ENCODE peak calls at places on chromosomes 13 and 19, in seven cellular contexts. One of them, this sample, is unnamed.

GRCh38 chr13:67099494-67099893 is 130.6 kb downstream of the PCDH9 start:
- DNase-seq in spleen: no peak
- DNase-seq in stomach: no peak
- DNase-seq in Panc1: no peak
- DNase-seq in K562: no peak
- DNase-seq in HL-60: no peak
- DNase-seq in transverse colon: no peak
- DNase-seq in this sample: no peak

GRCh38 chr13:39483326-39483725 is 119.7 kb downstream of the LHFPL6 start:
- DNase-seq in spleen: no peak
- DNase-seq in stomach: no peak
- DNase-seq in Panc1: no peak
- DNase-seq in K562: no peak
- DNase-seq in HL-60: no peak
- DNase-seq in transverse colon: no peak
- DNase-seq in this sample: no peak

GRCh38 chr19:39582442-39582841 is 19.9 kb upstream of the LGALS13 start:
- DNase-seq in spleen: no peak
- DNase-seq in stomach: no peak
- DNase-seq in Panc1: no peak
- DNase-seq in K562: no peak
- DNase-seq in HL-60: no peak
- DNase-seq in transverse colon: no peak
- DNase-seq in this sample: no peak

GRCh38 chr19:7225741-7226140 is 68.5 kb downstream of the INSR start:
- DNase-seq in spleen: no peak
- DNase-seq in stomach: no peak
- DNase-seq in Panc1: no peak
- DNase-seq in K562: no peak
- DNase-seq in HL-60: no peak
- DNase-seq in transverse colon: no peak
- DNase-seq in this sample: no peak

GRCh38 chr13:113547248-113547971 is 37.1 kb upstream of the TFDP1 start:
- DNase-seq in spleen: peak
- DNase-seq in stomach: peak
- DNase-seq in Panc1: no peak
- DNase-seq in K562: no peak
- DNase-seq in HL-60: no peak
- DNase-seq in transverse colon: peak
- DNase-seq in this sample: no peak

GRCh38 chr13:92573467-92574057 is 653.0 kb upstream of the GPC6 start:
- DNase-seq in spleen: no peak
- DNase-seq in stomach: no peak
- DNase-seq in Panc1: no peak
- DNase-seq in K562: peak
- DNase-seq in HL-60: no peak
- DNase-seq in transverse colon: no peak
- DNase-seq in this sample: no peak

GRCh38 chr13:103351035-103351828 is 285.0 kb upstream of the SLC10A2 start:
- DNase-seq in spleen: no peak
- DNase-seq in stomach: no peak
- DNase-seq in Panc1: no peak
- DNase-seq in K562: no peak
- DNase-seq in HL-60: no peak
- DNase-seq in transverse colon: peak
- DNase-seq in this sample: no peak

GRCh38 chr13:97780486-97780885 is 173.0 kb upstream of the IPO5 start:
- DNase-seq in spleen: no peak
- DNase-seq in stomach: no peak
- DNase-seq in Panc1: no peak
- DNase-seq in K562: no peak
- DNase-seq in HL-60: no peak
- DNase-seq in transverse colon: no peak
- DNase-seq in this sample: no peak

GRCh38 chr19:16326401-16327130 is 1.9 kb downstream of the KLF2 start:
- DNase-seq in spleen: peak
- DNase-seq in stomach: no peak
- DNase-seq in Panc1: no peak
- DNase-seq in K562: no peak
- DNase-seq in HL-60: no peak
- DNase-seq in transverse colon: peak
- DNase-seq in this sample: peak

GRCh38 chr13:86161257-86161656 is 362.0 kb upstream of the SLITRK6 start:
- DNase-seq in spleen: no peak
- DNase-seq in stomach: no peak
- DNase-seq in Panc1: no peak
- DNase-seq in K562: no peak
- DNase-seq in HL-60: no peak
- DNase-seq in transverse colon: no peak
- DNase-seq in this sample: no peak

GRCh38 chr19:55384576-55385235 is 614 bp upstream of the TMEM238 start:
- DNase-seq in spleen: peak
- DNase-seq in stomach: no peak
- DNase-seq in Panc1: no peak
- DNase-seq in K562: no peak
- DNase-seq in HL-60: no peak
- DNase-seq in transverse colon: peak
- DNase-seq in this sample: no peak

GRCh38 chr13:74273591-74273990 is 139.4 kb upstream of the KLF12 start:
- DNase-seq in spleen: no peak
- DNase-seq in stomach: no peak
- DNase-seq in Panc1: no peak
- DNase-seq in K562: no peak
- DNase-seq in HL-60: no peak
- DNase-seq in transverse colon: no peak
- DNase-seq in this sample: no peak

GRCh38 chr19:16778796-16779411 is 50.3 kb upstream of the SIN3B start:
- DNase-seq in spleen: peak
- DNase-seq in stomach: peak
- DNase-seq in Panc1: peak
- DNase-seq in K562: peak
- DNase-seq in HL-60: peak
- DNase-seq in transverse colon: peak
- DNase-seq in this sample: peak

GRCh38 chr13:30863796-30864195 is 42.3 kb upstream of the MEDAG start:
- DNase-seq in spleen: no peak
- DNase-seq in stomach: no peak
- DNase-seq in Panc1: no peak
- DNase-seq in K562: no peak
- DNase-seq in HL-60: no peak
- DNase-seq in transverse colon: no peak
- DNase-seq in this sample: no peak

GRCh38 chr13:30866692-30867669 is 39.1 kb upstream of the MEDAG start:
- DNase-seq in spleen: no peak
- DNase-seq in stomach: no peak
- DNase-seq in Panc1: no peak
- DNase-seq in K562: no peak
- DNase-seq in HL-60: no peak
- DNase-seq in transverse colon: no peak
- DNase-seq in this sample: no peak

GRCh38 chr13:30863231-30863630 is 42.8 kb upstream of the MEDAG start:
- DNase-seq in spleen: no peak
- DNase-seq in stomach: no peak
- DNase-seq in Panc1: no peak
- DNase-seq in K562: no peak
- DNase-seq in HL-60: no peak
- DNase-seq in transverse colon: no peak
- DNase-seq in this sample: no peak

GRCh38 chr13:30864352-30865130 is 41.5 kb upstream of the MEDAG start:
- DNase-seq in spleen: no peak
- DNase-seq in stomach: no peak
- DNase-seq in Panc1: no peak
- DNase-seq in K562: no peak
- DNase-seq in HL-60: no peak
- DNase-seq in transverse colon: no peak
- DNase-seq in this sample: no peak

DNA sequence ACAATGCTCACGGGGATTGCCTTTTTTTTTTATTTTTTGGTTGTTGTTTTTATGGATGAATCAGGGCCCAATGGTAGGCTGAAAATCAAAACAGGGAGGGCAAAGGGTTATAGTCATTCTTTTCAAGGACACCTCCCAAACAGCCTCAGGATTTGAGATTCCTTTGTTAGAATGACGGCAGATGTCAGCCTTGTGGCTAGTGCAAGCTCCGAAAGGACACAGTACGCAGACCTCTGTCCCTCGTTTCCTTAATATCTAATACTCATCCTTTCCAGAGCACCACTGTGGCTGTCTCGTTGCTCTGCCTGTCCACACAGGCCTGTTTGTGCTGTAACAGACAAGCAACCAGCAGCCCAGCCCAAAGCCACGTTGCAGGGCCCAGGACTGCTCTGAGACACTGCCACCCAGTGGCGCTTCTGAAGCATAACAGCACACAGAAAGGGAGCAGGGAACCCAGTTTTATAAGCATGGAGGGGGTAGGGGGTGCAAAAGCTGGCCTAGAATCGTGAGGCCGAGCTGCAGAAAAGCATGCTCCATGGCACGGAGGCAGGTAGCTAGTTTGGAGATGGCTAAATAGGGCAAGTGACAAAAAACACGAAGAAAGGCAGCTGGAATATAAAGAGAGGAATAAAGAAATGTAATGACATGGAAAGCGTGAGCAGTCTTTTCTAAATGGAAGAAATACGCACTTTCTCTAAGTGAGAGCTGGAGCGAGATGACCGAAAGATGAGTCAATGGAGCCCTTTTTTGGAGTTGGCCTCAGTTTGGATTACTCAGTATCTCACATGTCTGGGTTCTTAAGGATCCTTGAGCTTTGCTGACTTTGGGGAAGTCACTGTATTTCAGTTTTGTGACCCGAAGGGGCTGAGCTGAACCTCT is 40.7 kb upstream of the MEDAG start:
- DNase-seq in spleen: peak
- DNase-seq in stomach: peak
- DNase-seq in Panc1: no peak
- DNase-seq in K562: peak
- DNase-seq in HL-60: peak
- DNase-seq in transverse colon: peak
- DNase-seq in this sample: no peak
- TF ChIP-seq POLR2AphosphoS5 in spleen: peak
- TF ChIP-seq POLR2AphosphoS5 in stomach: no peak
- TF ChIP-seq POLR2AphosphoS5 in Panc1: no peak
- TF ChIP-seq POLR2AphosphoS5 in K562: no peak
- TF ChIP-seq POLR2AphosphoS5 in HL-60: no peak
- TF ChIP-seq POLR2AphosphoS5 in transverse colon: no peak
- TF ChIP-seq POLR2AphosphoS5 in this sample: no peak

GRCh38 chr13:20174656-20175405 is 14.0 kb upstream of the GJA3 start:
- DNase-seq in spleen: no peak
- DNase-seq in stomach: peak
- DNase-seq in Panc1: peak
- DNase-seq in K562: peak
- DNase-seq in HL-60: peak
- DNase-seq in transverse colon: peak
- DNase-seq in this sample: peak
- TF ChIP-seq POLR2AphosphoS5 in spleen: no peak
- TF ChIP-seq POLR2AphosphoS5 in stomach: no peak
- TF ChIP-seq POLR2AphosphoS5 in Panc1: no peak
- TF ChIP-seq POLR2AphosphoS5 in K562: no peak
- TF ChIP-seq POLR2AphosphoS5 in HL-60: no peak
- TF ChIP-seq POLR2AphosphoS5 in transverse colon: no peak
- TF ChIP-seq POLR2AphosphoS5 in this sample: peak

DNA sequence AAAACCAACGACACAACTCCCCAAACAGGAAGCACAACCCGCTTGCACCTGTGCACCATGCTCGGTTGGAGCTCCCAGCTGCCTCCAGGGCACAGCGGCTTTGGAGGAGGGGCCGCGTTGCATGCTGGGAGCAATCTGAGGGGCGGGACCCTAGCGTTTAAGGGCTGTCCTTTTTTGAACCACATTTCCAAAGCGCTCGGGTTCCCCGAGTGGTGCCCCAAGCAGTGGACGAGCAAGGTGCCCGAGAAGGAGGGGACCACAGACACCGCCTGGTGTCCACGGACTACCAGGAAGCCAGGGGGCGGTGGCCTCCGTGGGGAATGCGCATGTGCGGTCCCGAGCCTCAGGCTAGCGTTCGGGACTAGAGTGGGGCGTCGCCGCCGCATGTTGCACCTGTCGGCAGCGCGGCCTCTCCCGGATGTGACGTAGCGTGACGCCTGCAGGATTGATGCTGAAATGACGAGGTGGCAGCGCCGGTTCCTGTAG is 11.9 kb upstream of the ZNF57 start:
- DNase-seq in spleen: peak
- DNase-seq in stomach: no peak
- DNase-seq in Panc1: no peak
- DNase-seq in K562: no peak
- DNase-seq in HL-60: no peak
- DNase-seq in transverse colon: peak
- DNase-seq in this sample: peak
- TF ChIP-seq POLR2AphosphoS5 in spleen: peak
- TF ChIP-seq POLR2AphosphoS5 in stomach: no peak
- TF ChIP-seq POLR2AphosphoS5 in Panc1: no peak
- TF ChIP-seq POLR2AphosphoS5 in K562: no peak
- TF ChIP-seq POLR2AphosphoS5 in HL-60: no peak
- TF ChIP-seq POLR2AphosphoS5 in transverse colon: no peak
- TF ChIP-seq POLR2AphosphoS5 in this sample: no peak

GRCh38 chr13:21674271-21675009 is 3.6 kb downstream of the FGF9 start:
- DNase-seq in spleen: peak
- DNase-seq in stomach: no peak
- DNase-seq in Panc1: no peak
- DNase-seq in K562: peak
- DNase-seq in HL-60: no peak
- DNase-seq in transverse colon: peak
- DNase-seq in this sample: no peak
- TF ChIP-seq POLR2AphosphoS5 in spleen: no peak
- TF ChIP-seq POLR2AphosphoS5 in stomach: no peak
- TF ChIP-seq POLR2AphosphoS5 in Panc1: no peak
- TF ChIP-seq POLR2AphosphoS5 in K562: no peak
- TF ChIP-seq POLR2AphosphoS5 in HL-60: no peak
- TF ChIP-seq POLR2AphosphoS5 in transverse colon: no peak
- TF ChIP-seq POLR2AphosphoS5 in this sample: no peak

GRCh38 chr13:50127017-50127725 is 111.9 kb downstream of the KCNRG start:
- DNase-seq in spleen: peak
- DNase-seq in stomach: peak
- DNase-seq in Panc1: no peak
- DNase-seq in K562: no peak
- DNase-seq in HL-60: no peak
- DNase-seq in transverse colon: peak
- DNase-seq in this sample: peak
- TF ChIP-seq POLR2AphosphoS5 in spleen: peak
- TF ChIP-seq POLR2AphosphoS5 in stomach: no peak
- TF ChIP-seq POLR2AphosphoS5 in Panc1: no peak
- TF ChIP-seq POLR2AphosphoS5 in K562: no peak
- TF ChIP-seq POLR2AphosphoS5 in HL-60: no peak
- TF ChIP-seq POLR2AphosphoS5 in transverse colon: peak
- TF ChIP-seq POLR2AphosphoS5 in this sample: peak

This sample was measured in upper lobe of left lung.